ENCODE peak calls at places on chromosomes 1 and 21, in four cellular contexts. One of them, this sample, is unnamed.

GRCh38 chr1:57411262-57411661 is 12.6 kb downstream of the DAB1 start:
- DNase-seq in lower lobe of right lung: no peak
- DNase-seq in PC-9: peak
- DNase-seq in AG04449: no peak
- DNase-seq in this sample: no peak

GRCh38 chr1:213110349-213111300 is 59.6 kb downstream of the RPS6KC1 start:
- DNase-seq in lower lobe of right lung: no peak
- DNase-seq in PC-9: no peak
- DNase-seq in AG04449: no peak
- DNase-seq in this sample: peak

GRCh38 chr1:58720680-58721079 is 20.8 kb upstream of the MYSM1 start:
- DNase-seq in lower lobe of right lung: no peak
- DNase-seq in PC-9: no peak
- DNase-seq in AG04449: no peak
- DNase-seq in this sample: no peak

GRCh38 chr1:201436461-201436860 is 14.9 kb upstream of the TNNI1 start:
- DNase-seq in lower lobe of right lung: no peak
- DNase-seq in PC-9: no peak
- DNase-seq in AG04449: no peak
- DNase-seq in this sample: no peak

GRCh38 chr1:218254296-218254918 is 30.7 kb upstream of the RRP15 start:
- DNase-seq in lower lobe of right lung: no peak
- DNase-seq in PC-9: no peak
- DNase-seq in AG04449: no peak
- DNase-seq in this sample: no peak

GRCh38 chr1:160653620-160654016 is 6.8 kb upstream of the SLAMF1 start:
- DNase-seq in lower lobe of right lung: no peak
- DNase-seq in PC-9: no peak
- DNase-seq in AG04449: no peak
- DNase-seq in this sample: no peak

GRCh38 chr1:43304287-43304615 is 3.5 kb downstream of the TIE1 start:
- DNase-seq in lower lobe of right lung: peak
- DNase-seq in PC-9: no peak
- DNase-seq in AG04449: no peak
- DNase-seq in this sample: no peak

GRCh38 chr1:5986018-5986417 is 6.2 kb downstream of the NPHP4 start:
- DNase-seq in lower lobe of right lung: peak
- DNase-seq in PC-9: no peak
- DNase-seq in AG04449: no peak
- DNase-seq in this sample: no peak

GRCh38 chr1:203395746-203396145 is 44.8 kb upstream of the FMOD start:
- DNase-seq in lower lobe of right lung: no peak
- DNase-seq in PC-9: no peak
- DNase-seq in AG04449: no peak
- DNase-seq in this sample: no peak

GRCh38 chr1:162230096-162230495 is 146.6 kb downstream of the SPATA46 start:
- DNase-seq in lower lobe of right lung: peak
- DNase-seq in PC-9: no peak
- DNase-seq in AG04449: no peak
- DNase-seq in this sample: no peak

GRCh38 chr1:6330410-6330827 is 63.1 kb downstream of the ACOT7 start:
- DNase-seq in lower lobe of right lung: no peak
- DNase-seq in PC-9: no peak
- DNase-seq in AG04449: peak
- DNase-seq in this sample: no peak

GRCh38 chr1:70745199-70745598 is 302.4 kb downstream of the PTGER3 start:
- DNase-seq in lower lobe of right lung: no peak
- DNase-seq in PC-9: no peak
- DNase-seq in AG04449: no peak
- DNase-seq in this sample: no peak
- TF ChIP-seq CTCF in lower lobe of right lung: peak
- TF ChIP-seq CTCF in PC-9: peak
- TF ChIP-seq CTCF in AG04449: peak
- TF ChIP-seq CTCF in this sample: peak

GRCh38 chr1:157983787-157984186 is 9.7 kb upstream of the KIRREL1 start:
- DNase-seq in lower lobe of right lung: no peak
- DNase-seq in PC-9: no peak
- DNase-seq in AG04449: no peak
- DNase-seq in this sample: no peak

GRCh38 chr1:157982111-157982510 is 11.3 kb upstream of the KIRREL1 start:
- DNase-seq in lower lobe of right lung: no peak
- DNase-seq in PC-9: no peak
- DNase-seq in AG04449: no peak
- DNase-seq in this sample: no peak

GRCh38 chr1:157975216-157975615 is 18.2 kb upstream of the KIRREL1 start:
- DNase-seq in lower lobe of right lung: no peak
- DNase-seq in PC-9: no peak
- DNase-seq in AG04449: no peak
- DNase-seq in this sample: no peak

GRCh38 chr1:157984469-157984868 is 9.0 kb upstream of the KIRREL1 start:
- DNase-seq in lower lobe of right lung: no peak
- DNase-seq in PC-9: no peak
- DNase-seq in AG04449: no peak
- DNase-seq in this sample: no peak

DNA sequence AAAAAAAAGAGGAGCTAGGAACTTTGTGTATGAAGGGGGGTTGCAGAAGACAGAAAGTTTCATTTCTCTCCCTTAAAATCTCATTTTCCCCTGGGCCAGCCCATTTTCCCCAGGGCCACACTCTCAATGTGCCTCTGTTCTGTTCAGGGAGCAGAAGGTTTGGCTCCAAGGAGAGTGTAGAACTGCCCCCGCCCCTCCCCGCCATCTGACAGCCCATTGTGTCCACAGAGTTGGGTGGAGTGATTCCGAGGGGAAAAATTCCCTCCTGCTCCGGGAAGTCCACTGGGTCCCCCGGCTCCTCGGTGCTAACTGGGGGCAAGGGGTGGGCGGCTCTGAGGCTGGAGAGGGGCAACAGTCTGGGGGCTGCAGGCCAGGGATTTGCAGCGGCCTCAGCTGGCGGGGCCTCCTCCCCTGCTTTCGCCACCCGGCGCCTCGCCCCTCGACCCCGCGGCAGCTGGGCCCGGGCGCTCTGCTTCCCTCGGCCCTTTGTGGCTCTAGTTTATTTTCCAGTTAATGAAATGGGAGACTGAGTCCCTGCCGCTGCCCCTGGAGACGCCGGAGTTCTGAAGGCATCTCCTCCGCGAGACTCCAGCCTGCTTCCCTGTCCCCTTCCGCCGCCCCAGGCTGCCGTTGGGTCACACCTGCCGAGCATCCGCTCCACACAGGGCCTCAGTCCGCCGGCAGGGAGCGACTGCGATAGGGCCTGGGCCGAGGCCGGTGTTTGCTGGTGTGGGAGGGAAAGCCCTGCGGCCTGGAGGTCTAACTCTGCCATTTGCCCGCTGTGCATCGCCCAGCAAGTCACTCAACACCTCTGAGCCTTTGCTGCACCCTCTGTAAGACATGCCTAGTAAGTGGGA is 14.7 kb upstream of the KIRREL1 start:
- DNase-seq in lower lobe of right lung: no peak
- DNase-seq in PC-9: no peak
- DNase-seq in AG04449: no peak
- DNase-seq in this sample: no peak
- H3K4me3 ChIP-seq in lower lobe of right lung: peak
- H3K4me3 ChIP-seq in PC-9: no peak
- H3K4me3 ChIP-seq in AG04449: no peak
- H3K4me3 ChIP-seq in this sample: no peak

DNA sequence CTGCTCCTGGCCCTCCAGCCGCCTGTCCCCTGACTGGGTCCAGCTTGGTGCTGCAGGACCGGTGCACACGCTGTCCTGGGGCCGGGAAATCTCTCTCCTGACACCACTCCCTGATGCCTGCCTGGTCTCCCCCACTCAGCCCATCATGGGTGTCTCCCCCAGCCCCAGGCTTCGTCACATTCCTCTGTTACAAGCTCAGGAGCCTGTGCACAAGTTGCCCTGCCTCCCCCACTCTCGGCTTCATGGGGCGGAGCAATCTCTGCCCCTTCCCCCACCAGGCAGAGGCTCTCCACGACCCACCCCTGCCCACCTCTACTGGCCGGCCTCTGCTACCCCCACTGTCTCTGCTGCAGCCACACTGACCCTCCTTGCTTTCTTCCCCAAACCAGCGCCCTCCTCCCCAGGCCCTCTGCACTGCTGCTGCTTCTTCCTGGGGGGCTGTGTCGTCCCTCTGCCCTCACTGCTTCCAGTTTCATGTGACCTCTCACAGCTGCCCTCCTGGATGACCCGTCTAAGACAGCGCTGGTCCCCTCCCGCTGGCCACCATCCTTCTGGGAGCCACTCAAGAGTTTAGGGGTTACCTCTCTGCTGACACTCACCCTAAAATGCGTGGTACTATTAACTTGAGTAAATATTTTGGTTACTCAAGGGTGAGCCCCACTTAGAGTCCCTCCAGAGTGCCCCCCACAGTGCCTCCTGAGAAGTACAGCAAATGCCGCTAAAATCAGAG is 5.7 kb upstream of the RIPK4 start:
- DNase-seq in lower lobe of right lung: no peak
- DNase-seq in PC-9: no peak
- DNase-seq in AG04449: no peak
- DNase-seq in this sample: no peak
- TF ChIP-seq CTCF in lower lobe of right lung: no peak
- TF ChIP-seq CTCF in PC-9: no peak
- TF ChIP-seq CTCF in AG04449: no peak
- TF ChIP-seq CTCF in this sample: no peak

GRCh38 chr1:229757226-229757625 is 131.2 kb downstream of the URB2 start:
- DNase-seq in lower lobe of right lung: no peak
- DNase-seq in PC-9: no peak
- DNase-seq in AG04449: no peak
- DNase-seq in this sample: no peak

GRCh38 chr1:229758101-229759036 is 132.3 kb downstream of the URB2 start:
- DNase-seq in lower lobe of right lung: no peak
- DNase-seq in PC-9: no peak
- DNase-seq in AG04449: peak
- DNase-seq in this sample: no peak

GRCh38 chr1:229756666-229757065 is 130.6 kb downstream of the URB2 start:
- DNase-seq in lower lobe of right lung: no peak
- DNase-seq in PC-9: peak
- DNase-seq in AG04449: peak
- DNase-seq in this sample: no peak

GRCh38 chr1:229762891-229763290 is 136.8 kb downstream of the URB2 start:
- DNase-seq in lower lobe of right lung: no peak
- DNase-seq in PC-9: no peak
- DNase-seq in AG04449: no peak
- DNase-seq in this sample: no peak

GRCh38 chr1:229759037-229759435 is 133.0 kb downstream of the URB2 start:
- DNase-seq in lower lobe of right lung: no peak
- DNase-seq in PC-9: no peak
- DNase-seq in AG04449: peak
- DNase-seq in this sample: no peak
- H3K4me3 ChIP-seq in lower lobe of right lung: no peak
- H3K4me3 ChIP-seq in PC-9: no peak
- H3K4me3 ChIP-seq in AG04449: no peak
- H3K4me3 ChIP-seq in this sample: no peak

DNA sequence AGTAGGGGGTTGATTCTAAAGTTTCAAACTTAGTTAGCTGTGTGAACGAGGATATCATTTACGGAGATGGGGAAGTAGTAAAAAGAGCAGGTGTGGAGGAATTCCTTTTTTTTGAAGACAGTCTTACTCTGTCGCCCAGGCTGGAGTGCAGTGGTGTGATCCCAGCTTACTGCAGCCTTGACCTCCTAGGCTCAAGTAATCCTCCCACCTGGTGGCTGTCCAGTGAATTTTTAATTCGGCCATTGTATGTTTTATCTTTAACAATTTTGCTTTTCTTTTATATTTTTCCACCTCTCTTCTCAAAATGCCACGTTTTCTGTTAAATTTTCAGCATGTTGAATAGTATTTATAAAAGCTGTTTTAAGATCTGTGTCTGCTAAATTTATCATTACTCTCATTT is 12.3 kb upstream of the CENPF start:
- DNase-seq in lower lobe of right lung: no peak
- DNase-seq in PC-9: no peak
- DNase-seq in AG04449: no peak
- DNase-seq in this sample: no peak
- TF ChIP-seq CTCF in lower lobe of right lung: no peak
- TF ChIP-seq CTCF in PC-9: peak
- TF ChIP-seq CTCF in AG04449: no peak
- TF ChIP-seq CTCF in this sample: no peak

DNA sequence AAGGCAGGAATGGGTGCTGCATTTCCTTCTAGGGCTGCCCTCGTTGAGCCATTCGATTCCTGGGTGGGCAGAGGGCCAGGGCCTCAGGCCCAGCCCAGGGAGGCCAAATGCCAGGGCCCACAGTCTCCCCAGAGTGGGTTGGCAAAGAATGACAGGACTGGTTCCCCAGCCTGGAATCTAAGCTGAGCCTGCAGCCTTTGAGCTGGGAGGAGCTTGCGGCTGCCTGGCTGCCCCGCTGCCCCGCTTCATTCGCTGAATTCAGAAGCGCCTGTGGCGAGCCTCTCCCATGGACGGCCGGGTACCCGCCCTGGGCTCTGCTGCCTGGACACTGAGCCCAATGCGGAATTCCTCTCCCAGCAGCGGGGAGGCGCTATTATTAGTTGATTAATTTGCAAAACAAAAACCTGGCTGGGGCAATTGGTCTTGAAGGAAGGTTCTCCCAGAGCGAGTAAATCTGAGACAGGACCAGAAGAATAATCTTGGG is 32.3 kb upstream of the TARDBP start:
- DNase-seq in lower lobe of right lung: peak
- DNase-seq in PC-9: peak
- DNase-seq in AG04449: no peak
- DNase-seq in this sample: no peak
- H3K4me3 ChIP-seq in lower lobe of right lung: peak
- H3K4me3 ChIP-seq in PC-9: no peak
- H3K4me3 ChIP-seq in AG04449: no peak
- H3K4me3 ChIP-seq in this sample: no peak

DNA sequence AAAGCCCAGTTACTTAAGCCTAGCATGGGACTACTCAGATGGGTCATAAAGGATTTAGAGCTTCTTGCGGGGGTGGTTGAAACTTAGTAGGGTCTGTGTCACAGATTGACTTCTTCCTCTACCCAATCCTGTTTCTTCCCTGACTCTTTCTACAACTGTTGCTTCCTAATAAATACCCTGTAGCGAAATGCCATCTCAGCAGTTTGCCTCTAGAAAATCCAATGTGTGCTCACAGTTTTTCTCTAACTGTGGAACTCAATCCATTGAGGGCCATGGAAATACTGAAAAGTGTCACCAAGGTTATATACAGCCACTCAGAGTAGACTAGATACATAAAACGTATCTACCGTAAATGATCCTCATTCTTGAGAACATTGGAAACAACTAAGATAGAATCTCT is 217.7 kb downstream of the COL24A1 start:
- DNase-seq in lower lobe of right lung: no peak
- DNase-seq in PC-9: no peak
- DNase-seq in AG04449: no peak
- DNase-seq in this sample: no peak
- TF ChIP-seq CTCF in lower lobe of right lung: no peak
- TF ChIP-seq CTCF in PC-9: no peak
- TF ChIP-seq CTCF in AG04449: no peak
- TF ChIP-seq CTCF in this sample: no peak

This sample was measured in GM12864.